ENCODE peak calls at places on chromosomes 1 and 21, in six cellular contexts. E is HFF-Myc; B is CD4-positive, CD25-positive, alpha-beta regulatory T cell; D is GM23338; N is CD8-positive, alpha-beta T cell; Q is cardiac muscle cell. T is an unnamed sample.

GRCh38 chr1:40936878-40937484 is 42.5 kb upstream of the CTPS1 start:
- DNase-seq in E (no peak), B (no peak), D (no peak), N (no peak), Q (no peak), T (no peak)

GRCh38 chr1:75908717-75909152 is 23.5 kb downstream of the ASB17 start:
- DNase-seq in E (peak; percentile 25), B (no peak), D (peak; percentile 82), N (no peak), Q (peak; percentile 66), T (no peak)

GRCh38 chr1:78650114-78650513 is 483 bp downstream of the IFI44 start:
- DNase-seq in E (no peak), B (no peak), D (no peak), N (no peak), Q (no peak), T (no peak)

GRCh38 chr21:15592271-15592860 is 137.4 kb upstream of the USP25 start:
- DNase-seq in E (peak; percentile 6), B (no peak), D (peak; percentile 35), N (no peak), Q (peak; percentile 49), T (no peak)

GRCh38 chr1:99455760-99456159 is 190.2 kb upstream of the PALMD start:
- DNase-seq in E (no peak), B (no peak), D (no peak), N (no peak), Q (no peak), T (no peak)

GRCh38 chr1:205568469-205569361 is 63.1 kb downstream of the ELK4 start:
- DNase-seq in E (no peak), B (no peak), D (peak; percentile 37), N (no peak), Q (peak; percentile 38), T (no peak)

GRCh38 chr1:26020390-26020789 is 1.2 kb upstream of the EXTL1 start:
- DNase-seq in E (no peak), B (no peak), D (no peak), N (no peak), Q (no peak), T (no peak)

GRCh38 chr1:19409477-19410086 is 75.8 kb downstream of the CAPZB start:
- DNase-seq in E (no peak), B (no peak), D (no peak), N (no peak), Q (no peak), T (no peak)

GRCh38 chr1:228347181-228347580 is 59.5 kb downstream of the TRIM11 start:
- DNase-seq in E (no peak), B (no peak), D (no peak), N (no peak), Q (no peak), T (no peak)

GRCh38 chr1:109474697-109475096 is 8.4 kb downstream of the SYPL2 start:
- DNase-seq in E (no peak), B (no peak), D (no peak), N (no peak), Q (no peak), T (no peak)

GRCh38 chr1:31811605-31812004 is 4.2 kb downstream of the SPOCD1 start:
- DNase-seq in E (peak; percentile 45), B (no peak), D (peak; percentile 91), N (no peak), Q (peak; percentile 41), T (no peak)

GRCh38 chr1:182658055-182658454 is 26.3 kb downstream of the RGS8 start:
- DNase-seq in E (no peak), B (no peak), D (no peak), N (no peak), Q (no peak), T (no peak)

GRCh38 chr1:63746129-63746864 is 27.5 kb upstream of the ROR1 start:
- DNase-seq in E (peak; percentile 47), B (no peak), D (peak; percentile 68), N (no peak), Q (peak; percentile 64), T (no peak)

GRCh38 chr1:151920147-151920546 is 10.8 kb upstream of the THEM4 start:
- DNase-seq in E (no peak), B (no peak), D (no peak), N (no peak), Q (no peak), T (no peak)

GRCh38 chr1:185420588-185421081 is 103.6 kb upstream of the IVNS1ABP start:
- DNase-seq in E (no peak), B (no peak), D (no peak), N (no peak), Q (no peak), T (peak; percentile 36)

GRCh38 chr1:151294748-151295462 is 12.8 kb downstream of the ZNF687 start:
- DNase-seq in E (no peak), B (no peak), D (peak; percentile 70), N (no peak), Q (no peak), T (no peak)

GRCh38 chr1:154747380-154747779 is 122.7 kb downstream of the KCNN3 start:
- DNase-seq in E (no peak), B (no peak), D (no peak), N (no peak), Q (no peak), T (no peak)
- H3K4me3 ChIP-seq in E (no peak overlapping the region), B (no peak overlapping the region), D (no peak overlapping the region), N (no peak overlapping the region), Q (no peak overlapping the region), T (no peak overlapping the region)

DNA sequence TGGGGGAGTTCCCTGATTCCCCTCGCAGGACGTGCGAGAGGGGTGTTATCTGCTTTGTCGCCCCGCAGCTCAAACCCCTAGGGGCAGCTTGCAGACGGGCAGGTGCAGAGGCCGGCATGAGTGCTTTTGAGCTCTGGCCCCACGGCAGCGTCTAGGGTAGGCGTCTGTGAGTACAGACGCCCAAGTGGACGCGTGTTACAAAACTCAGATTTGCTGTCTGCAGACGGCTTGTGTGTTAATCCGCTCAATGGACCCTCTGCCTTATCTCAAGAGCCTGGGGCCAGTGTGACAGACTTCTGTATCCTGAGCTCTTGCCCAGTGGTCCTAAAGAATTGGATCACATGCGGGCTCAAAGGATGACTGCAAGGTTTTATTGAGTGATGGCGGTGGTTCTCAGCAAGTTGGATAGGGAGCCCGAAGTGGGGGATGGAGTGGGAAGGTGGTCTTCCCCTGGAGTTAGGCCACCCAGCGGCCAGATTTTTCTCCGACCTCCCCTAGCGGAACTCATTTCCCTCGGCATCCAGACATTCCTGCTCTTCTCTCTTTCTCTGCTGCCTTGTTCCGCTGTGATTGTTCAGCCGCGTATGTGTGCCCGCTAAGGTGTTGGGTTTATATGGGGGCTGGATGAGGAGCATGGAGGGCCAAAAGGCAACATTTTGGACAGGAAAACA is 9.4 kb downstream of the CFHR4 start:
- DNase-seq in E (no peak), B (no peak), D (peak; percentile 74), N (no peak), Q (no peak), T (no peak)
- H3K4me3 ChIP-seq in E (no peak overlapping the region), B (no peak overlapping the region), D (peak overlapping the region; percentile 63), N (no peak overlapping the region), Q (no peak overlapping the region), T (no peak overlapping the region)

DNA sequence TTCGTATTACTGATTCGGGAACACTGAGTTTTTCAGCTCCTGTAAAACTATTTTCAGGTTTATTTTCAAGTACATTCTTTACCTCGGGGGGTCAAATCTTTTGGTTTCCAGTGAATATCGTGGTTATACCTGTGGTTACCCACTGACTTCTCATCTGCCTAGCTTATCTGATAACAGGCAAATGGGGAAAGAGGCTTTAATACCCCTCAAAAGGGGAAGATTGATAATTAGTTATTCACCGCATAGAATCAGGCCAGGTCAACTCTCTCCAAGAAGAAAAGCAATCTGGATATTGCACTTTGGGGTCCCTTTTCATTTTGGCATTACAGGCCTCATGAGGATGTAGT is 23.0 kb downstream of the RUNX1 start:
- DNase-seq in E (no peak), B (no peak), D (no peak), N (no peak), Q (no peak), T (no peak)
- H3K4me3 ChIP-seq in E (no peak overlapping the region), B (peak overlapping the region; percentile 85), D (peak overlapping the region; percentile 54), N (peak overlapping the region; percentile 32), Q (no peak overlapping the region), T (no peak overlapping the region)

GRCh38 chr21:42056468-42056867 is 14.6 kb upstream of the UMODL1 start:
- DNase-seq in E (no peak), B (no peak), D (no peak), N (no peak), Q (no peak), T (no peak)
- H3K4me3 ChIP-seq in E (no peak overlapping the region), B (no peak overlapping the region), D (no peak overlapping the region), N (no peak overlapping the region), Q (no peak overlapping the region), T (peak overlapping the region; percentile 11)

DNA sequence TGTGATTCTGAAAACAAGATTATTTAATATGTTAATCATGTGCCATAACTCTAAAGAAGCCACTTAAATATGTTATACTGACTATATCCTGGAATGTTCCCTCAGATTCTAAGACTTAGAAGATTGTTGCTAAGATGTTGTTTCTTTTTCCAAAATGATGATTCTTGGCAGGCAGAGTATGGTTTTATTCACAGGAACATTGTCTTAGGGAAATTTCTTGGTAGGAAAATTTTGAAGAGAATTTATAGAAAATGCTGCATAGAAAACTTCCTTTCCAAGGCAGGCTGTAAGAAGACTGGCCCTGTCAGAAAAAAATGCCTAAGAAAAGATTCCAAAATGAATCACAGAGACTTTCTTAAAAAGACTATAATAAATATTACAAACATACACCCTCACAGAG is 61.4 kb downstream of the ADAMTS1 start:
- DNase-seq in E (no peak), B (no peak), D (no peak), N (no peak), Q (no peak), T (no peak)
- H3K4me3 ChIP-seq in E (no peak overlapping the region), B (no peak overlapping the region), D (no peak overlapping the region), N (no peak overlapping the region), Q (no peak overlapping the region), T (no peak overlapping the region)

DNA sequence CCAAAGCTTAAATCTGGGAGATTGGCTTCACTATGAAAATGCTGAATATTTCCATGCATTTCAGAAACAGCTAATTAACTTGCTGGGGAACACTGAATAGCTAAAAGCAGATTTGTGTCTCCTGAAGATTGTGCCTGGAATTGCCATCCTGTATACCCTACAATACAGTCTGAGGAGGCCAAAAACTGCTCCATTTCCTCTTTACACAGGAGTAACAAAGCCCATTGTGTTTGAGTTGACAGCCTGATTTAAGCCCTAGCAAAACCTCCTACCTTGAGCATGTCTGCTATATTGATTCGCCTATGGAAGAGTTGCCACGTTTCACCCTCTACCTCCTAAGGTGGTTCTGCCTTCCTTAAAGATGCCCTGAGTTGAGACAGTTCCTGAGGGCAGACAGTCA is 1.5 kb upstream of the PIK3R3 start:
- DNase-seq in E (no peak), B (no peak), D (no peak), N (no peak), Q (no peak), T (no peak)
- H3K4me3 ChIP-seq in E (peak overlapping the region; percentile 68), B (peak overlapping the region; percentile 72), D (peak overlapping the region; percentile 91), N (no peak overlapping the region), Q (peak overlapping the region; percentile 94), T (peak overlapping the region; percentile 54)

DNA sequence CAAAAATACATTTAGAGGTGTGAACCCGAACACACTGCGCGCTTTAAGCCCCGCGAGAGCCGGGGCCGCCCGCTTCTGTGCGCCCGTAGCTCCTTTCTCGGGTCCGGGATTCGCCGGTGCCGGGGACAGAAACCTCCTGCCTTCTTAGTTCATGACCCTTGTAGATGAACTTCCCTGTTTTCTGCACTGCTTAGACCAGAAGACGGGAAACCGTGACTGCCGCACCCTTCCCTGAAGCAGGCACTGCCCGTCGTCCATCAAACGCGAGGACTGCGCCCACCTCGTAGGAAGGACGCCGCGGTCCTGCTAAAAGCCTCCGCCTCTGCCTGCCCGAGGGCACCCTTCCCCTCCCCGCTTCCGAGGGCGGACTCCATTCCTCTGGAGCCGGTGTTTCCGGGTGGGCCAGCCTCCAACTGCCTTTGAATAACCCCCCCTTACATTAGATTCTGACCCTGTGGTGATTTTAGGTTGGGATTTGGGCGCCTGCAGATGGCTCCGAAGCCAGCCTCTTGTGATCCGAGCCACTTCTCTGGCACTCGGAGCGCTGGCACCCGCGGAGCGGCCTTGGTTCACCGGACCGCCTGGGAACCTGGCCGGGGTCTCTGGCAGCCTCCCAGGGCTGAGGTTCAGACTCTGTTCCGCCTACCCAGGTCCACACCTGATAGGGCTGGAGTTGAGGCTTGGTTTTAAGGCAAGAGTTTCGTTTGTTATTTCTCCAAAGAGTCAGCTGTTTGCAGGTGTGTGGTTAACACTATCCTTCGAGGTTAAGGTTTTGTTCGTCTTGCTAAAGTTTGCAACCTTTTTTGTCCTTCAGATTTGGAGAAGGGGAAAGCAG is 1.2 kb upstream of the PTTG1IP start:
- DNase-seq in E (no peak), B (peak; percentile 25), D (peak; percentile 63), N (no peak), Q (peak; percentile 17), T (peak; percentile 89)
- H3K4me3 ChIP-seq in E (peak overlapping the region; percentile 87), B (peak overlapping the region; percentile 67), D (peak overlapping the region; percentile 92), N (peak overlapping the region; percentile 76), Q (peak overlapping the region; percentile 64), T (peak overlapping the region; percentile 48)

T was measured in upper lobe of left lung.